ENCODE peak calls at places on chromosomes 11 and 22, in seven cellular contexts. One of them, this sample, is unnamed.

GRCh38 chr11:131579932-131580387 is 209.5 kb downstream of the NTM start:
- DNase-seq in right atrium auricular region: no peak
- DNase-seq in fibroblast of lung: peak; percentile 97
- DNase-seq in heart left ventricle: no peak
- DNase-seq in GM12878: no peak
- DNase-seq in pancreas: no peak
- DNase-seq in heart right ventricle: no peak
- DNase-seq in this sample: no peak

GRCh38 chr11:30505603-30506002 is 80.5 kb downstream of the MPPED2 start:
- DNase-seq in fibroblast of lung: no peak
- DNase-seq in right atrium auricular region: no peak
- DNase-seq in heart left ventricle: no peak
- DNase-seq in heart right ventricle: no peak
- DNase-seq in pancreas: no peak
- DNase-seq in GM12878: no peak
- DNase-seq in this sample: no peak

GRCh38 chr22:23677701-23677995 is 13.2 kb upstream of the RGL4 start:
- DNase-seq in GM12878: no peak
- DNase-seq in fibroblast of lung: no peak
- DNase-seq in heart right ventricle: no peak
- DNase-seq in heart left ventricle: no peak
- DNase-seq in pancreas: no peak
- DNase-seq in right atrium auricular region: no peak
- DNase-seq in this sample: no peak

GRCh38 chr11:20013346-20014066 is 146.8 kb downstream of the DBX1 start:
- DNase-seq in heart left ventricle: peak; percentile 40
- DNase-seq in heart right ventricle: peak; percentile 26
- DNase-seq in right atrium auricular region: no peak
- DNase-seq in fibroblast of lung: peak; percentile 38
- DNase-seq in GM12878: no peak
- DNase-seq in pancreas: no peak
- DNase-seq in this sample: no peak

GRCh38 chr11:134476435-134477021 is 64.5 kb upstream of the B3GAT1 start:
- DNase-seq in fibroblast of lung: no peak
- DNase-seq in pancreas: no peak
- DNase-seq in heart left ventricle: no peak
- DNase-seq in right atrium auricular region: no peak
- DNase-seq in GM12878: no peak
- DNase-seq in heart right ventricle: no peak
- DNase-seq in this sample: no peak

GRCh38 chr22:48753381-48753730 is 1074.3 kb downstream of the BRD1 start:
- DNase-seq in heart left ventricle: no peak
- DNase-seq in fibroblast of lung: no peak
- DNase-seq in heart right ventricle: no peak
- DNase-seq in pancreas: peak; percentile 42
- DNase-seq in GM12878: no peak
- DNase-seq in right atrium auricular region: peak; percentile 44
- DNase-seq in this sample: no peak

GRCh38 chr11:104943561-104943960 is 24.8 kb downstream of the CASP4 start:
- DNase-seq in heart right ventricle: no peak
- DNase-seq in fibroblast of lung: no peak
- DNase-seq in heart left ventricle: no peak
- DNase-seq in pancreas: no peak
- DNase-seq in right atrium auricular region: no peak
- DNase-seq in GM12878: no peak
- DNase-seq in this sample: no peak

GRCh38 chr11:2583605-2583958 is 116.2 kb downstream of the KCNQ1OT1 start:
- DNase-seq in heart left ventricle: no peak
- DNase-seq in pancreas: peak; percentile 42
- DNase-seq in right atrium auricular region: no peak
- DNase-seq in GM12878: no peak
- DNase-seq in heart right ventricle: no peak
- DNase-seq in fibroblast of lung: no peak
- DNase-seq in this sample: no peak

GRCh38 chr22:46547179-46547882 is 9.9 kb upstream of the CELSR1 start:
- DNase-seq in pancreas: no peak
- DNase-seq in heart left ventricle: peak; percentile 48
- DNase-seq in heart right ventricle: peak; percentile 45
- DNase-seq in fibroblast of lung: peak; percentile 89
- DNase-seq in GM12878: no peak
- DNase-seq in right atrium auricular region: peak; percentile 71
- DNase-seq in this sample: no peak

GRCh38 chr11:1303196-1303821 is 6.1 kb downstream of the TOLLIP start:
- DNase-seq in heart right ventricle: peak; percentile 10
- DNase-seq in heart left ventricle: no peak
- DNase-seq in GM12878: no peak
- DNase-seq in pancreas: peak; percentile 85
- DNase-seq in right atrium auricular region: peak; percentile 55
- DNase-seq in fibroblast of lung: peak; percentile 26
- DNase-seq in this sample: no peak

GRCh38 chr11:66840317-66841091 is 2.7 kb upstream of the RCE1 start:
- DNase-seq in pancreas: no peak
- DNase-seq in fibroblast of lung: no peak
- DNase-seq in heart right ventricle: no peak
- DNase-seq in heart left ventricle: no peak
- DNase-seq in right atrium auricular region: peak; percentile 44
- DNase-seq in GM12878: no peak
- DNase-seq in this sample: no peak

GRCh38 chr11:68331338-68331947 is 19.1 kb downstream of the LRP5 start:
- DNase-seq in GM12878: no peak
- DNase-seq in fibroblast of lung: no peak
- DNase-seq in heart right ventricle: peak; percentile 31
- DNase-seq in right atrium auricular region: no peak
- DNase-seq in pancreas: no peak
- DNase-seq in heart left ventricle: no peak
- DNase-seq in this sample: peak; percentile 27

GRCh38 chr11:66848671-66849500 is 5.6 kb downstream of the RCE1 start:
- DNase-seq in heart right ventricle: no peak
- DNase-seq in GM12878: no peak
- DNase-seq in pancreas: peak; percentile 63
- DNase-seq in fibroblast of lung: no peak
- DNase-seq in heart left ventricle: no peak
- DNase-seq in right atrium auricular region: no peak
- DNase-seq in this sample: no peak

DNA sequence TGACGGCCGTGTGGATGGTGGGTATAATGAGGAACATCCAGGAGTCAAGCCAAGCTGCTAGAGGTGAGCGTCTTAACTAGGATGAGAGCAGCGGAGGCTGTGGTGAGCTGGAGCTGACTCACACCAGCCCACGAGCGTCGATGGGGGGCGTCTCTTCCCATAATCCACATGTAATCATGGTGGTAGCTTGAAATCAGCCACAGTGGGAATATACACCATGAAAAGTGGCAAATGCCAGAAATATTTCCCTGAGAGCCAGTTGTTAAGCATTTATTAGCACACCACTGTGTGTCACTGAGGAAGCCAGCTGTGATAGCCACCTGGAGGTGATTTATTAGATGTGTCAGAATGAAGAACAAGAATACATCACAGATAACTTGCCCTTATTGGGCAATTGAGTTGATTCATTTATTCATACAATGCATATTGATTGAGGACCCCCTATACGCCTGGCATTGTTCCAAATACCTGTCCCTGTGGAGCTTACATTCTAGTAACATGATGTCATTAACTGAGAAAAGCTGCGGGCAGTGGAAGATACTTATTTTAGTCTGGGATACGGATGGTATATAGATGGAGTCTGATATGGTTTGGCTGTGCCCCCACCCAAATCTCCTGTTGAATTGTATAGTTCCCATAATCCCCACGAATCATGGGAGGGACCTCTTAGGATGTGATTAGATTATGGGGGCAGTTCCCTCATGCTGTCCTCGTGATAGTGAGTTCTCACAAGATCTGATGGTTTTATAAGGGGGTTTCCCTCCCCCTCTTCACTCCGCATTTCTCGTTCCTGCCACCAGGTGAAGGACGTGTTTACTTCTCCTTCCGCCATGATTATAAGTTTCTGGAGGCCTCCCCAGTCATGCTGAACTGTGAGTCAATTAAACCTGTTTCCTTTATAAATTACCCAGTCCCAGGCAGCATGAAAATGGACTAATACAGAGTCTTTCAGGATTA is 473.4 kb downstream of the METTL15 start:
- DNase-seq in GM12878: no peak
- DNase-seq in heart left ventricle: no peak
- DNase-seq in heart right ventricle: no peak
- DNase-seq in fibroblast of lung: peak; percentile 95
- DNase-seq in right atrium auricular region: no peak
- DNase-seq in pancreas: no peak
- DNase-seq in this sample: no peak
- TF ChIP-seq CTCF in GM12878: no peak
- TF ChIP-seq CTCF in heart left ventricle: no peak
- TF ChIP-seq CTCF in heart right ventricle: no peak
- TF ChIP-seq CTCF in fibroblast of lung: no peak
- TF ChIP-seq CTCF in right atrium auricular region: no peak
- TF ChIP-seq CTCF in pancreas: no peak
- TF ChIP-seq CTCF in this sample: no peak

GRCh38 chr22:26394787-26395186 is 34.3 kb upstream of the ASPHD2 start:
- DNase-seq in GM12878: no peak
- DNase-seq in heart left ventricle: no peak
- DNase-seq in fibroblast of lung: no peak
- DNase-seq in pancreas: no peak
- DNase-seq in heart right ventricle: no peak
- DNase-seq in right atrium auricular region: no peak
- DNase-seq in this sample: no peak

GRCh38 chr22:26393929-26394328 is 35.1 kb upstream of the ASPHD2 start:
- DNase-seq in right atrium auricular region: no peak
- DNase-seq in heart right ventricle: no peak
- DNase-seq in heart left ventricle: no peak
- DNase-seq in pancreas: no peak
- DNase-seq in GM12878: no peak
- DNase-seq in fibroblast of lung: no peak
- DNase-seq in this sample: no peak

GRCh38 chr22:26389125-26389524 is 39.9 kb upstream of the ASPHD2 start:
- DNase-seq in heart right ventricle: no peak
- DNase-seq in pancreas: no peak
- DNase-seq in right atrium auricular region: no peak
- DNase-seq in GM12878: no peak
- DNase-seq in fibroblast of lung: no peak
- DNase-seq in heart left ventricle: no peak
- DNase-seq in this sample: no peak

GRCh38 chr22:26395926-26396325 is 33.1 kb upstream of the ASPHD2 start:
- DNase-seq in heart left ventricle: no peak
- DNase-seq in pancreas: no peak
- DNase-seq in heart right ventricle: no peak
- DNase-seq in GM12878: no peak
- DNase-seq in fibroblast of lung: no peak
- DNase-seq in right atrium auricular region: no peak
- DNase-seq in this sample: no peak

DNA sequence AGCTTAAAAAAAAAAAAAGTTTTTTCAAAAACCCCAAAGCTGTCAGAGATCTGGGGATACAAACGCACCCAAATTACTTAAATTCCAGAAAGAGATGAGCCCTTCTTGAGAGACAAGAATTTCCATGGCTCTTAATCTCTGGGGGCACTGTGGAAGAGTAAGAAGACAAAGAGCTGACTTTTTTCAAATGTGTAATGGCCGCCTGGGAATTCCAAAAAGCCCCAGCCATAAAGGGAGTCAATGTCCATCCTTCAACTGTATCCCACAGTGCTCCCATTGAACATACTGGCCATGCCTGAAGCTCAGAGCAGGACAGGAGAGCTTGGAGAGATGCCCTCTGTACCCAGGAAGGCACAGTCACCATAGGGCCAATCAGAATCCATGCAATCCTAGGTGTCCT is 37.4 kb upstream of the ASPHD2 start:
- DNase-seq in GM12878: no peak
- DNase-seq in heart left ventricle: no peak
- DNase-seq in fibroblast of lung: no peak
- DNase-seq in pancreas: no peak
- DNase-seq in heart right ventricle: no peak
- DNase-seq in right atrium auricular region: no peak
- DNase-seq in this sample: no peak
- H3K4me1 ChIP-seq in GM12878: no peaks in the 10 kb centered on the region
- H3K4me1 ChIP-seq in heart left ventricle: no peaks in the 10 kb centered on the region
- H3K4me1 ChIP-seq in fibroblast of lung: no peaks in the 10 kb centered on the region
- H3K4me1 ChIP-seq in pancreas: no peaks in the 10 kb centered on the region
- H3K4me1 ChIP-seq in heart right ventricle: no peaks in the 10 kb centered on the region
- H3K4me1 ChIP-seq in right atrium auricular region: no peaks in the 10 kb centered on the region
- H3K4me1 ChIP-seq in this sample: no peaks in the 10 kb centered on the region

GRCh38 chr22:50248192-50249084 is 2.6 kb downstream of the HDAC10 start:
- DNase-seq in pancreas: no peak
- DNase-seq in heart left ventricle: no peak
- DNase-seq in fibroblast of lung: no peak
- DNase-seq in right atrium auricular region: no peak
- DNase-seq in GM12878: no peak
- DNase-seq in heart right ventricle: no peak
- DNase-seq in this sample: no peak

GRCh38 chr22:50245214-50246072 is 620 bp upstream of the TUBGCP6 start:
- DNase-seq in heart right ventricle: no peak
- DNase-seq in fibroblast of lung: no peak
- DNase-seq in pancreas: no peak
- DNase-seq in right atrium auricular region: no peak
- DNase-seq in heart left ventricle: no peak
- DNase-seq in GM12878: no peak
- DNase-seq in this sample: no peak

GRCh38 chr22:50244420-50245213 is at the start of gene TUBGCP6:
- DNase-seq in heart left ventricle: peak; percentile 96
- DNase-seq in pancreas: peak; percentile 97
- DNase-seq in heart right ventricle: peak; percentile 95
- DNase-seq in GM12878: peak; percentile 53
- DNase-seq in fibroblast of lung: peak; percentile 94
- DNase-seq in right atrium auricular region: peak; percentile 95
- DNase-seq in this sample: peak; percentile 95

GRCh38 chr22:50247748-50248147 is 2.9 kb upstream of the TUBGCP6 start:
- DNase-seq in right atrium auricular region: no peak
- DNase-seq in pancreas: no peak
- DNase-seq in heart right ventricle: no peak
- DNase-seq in heart left ventricle: no peak
- DNase-seq in GM12878: no peak
- DNase-seq in fibroblast of lung: peak; percentile 67
- DNase-seq in this sample: peak; percentile 92

GRCh38 chr22:50246242-50247175 is 1.7 kb upstream of the TUBGCP6 start:
- DNase-seq in heart right ventricle: no peak
- DNase-seq in heart left ventricle: no peak
- DNase-seq in pancreas: no peak
- DNase-seq in fibroblast of lung: no peak
- DNase-seq in GM12878: no peak
- DNase-seq in right atrium auricular region: no peak
- DNase-seq in this sample: no peak
- TF ChIP-seq CTCF in heart right ventricle: no peak
- TF ChIP-seq CTCF in heart left ventricle: no peak
- TF ChIP-seq CTCF in pancreas: no peak
- TF ChIP-seq CTCF in fibroblast of lung: no peak
- TF ChIP-seq CTCF in GM12878: peak; percentile 11
- TF ChIP-seq CTCF in right atrium auricular region: no peak
- TF ChIP-seq CTCF in this sample: no peak

DNA sequence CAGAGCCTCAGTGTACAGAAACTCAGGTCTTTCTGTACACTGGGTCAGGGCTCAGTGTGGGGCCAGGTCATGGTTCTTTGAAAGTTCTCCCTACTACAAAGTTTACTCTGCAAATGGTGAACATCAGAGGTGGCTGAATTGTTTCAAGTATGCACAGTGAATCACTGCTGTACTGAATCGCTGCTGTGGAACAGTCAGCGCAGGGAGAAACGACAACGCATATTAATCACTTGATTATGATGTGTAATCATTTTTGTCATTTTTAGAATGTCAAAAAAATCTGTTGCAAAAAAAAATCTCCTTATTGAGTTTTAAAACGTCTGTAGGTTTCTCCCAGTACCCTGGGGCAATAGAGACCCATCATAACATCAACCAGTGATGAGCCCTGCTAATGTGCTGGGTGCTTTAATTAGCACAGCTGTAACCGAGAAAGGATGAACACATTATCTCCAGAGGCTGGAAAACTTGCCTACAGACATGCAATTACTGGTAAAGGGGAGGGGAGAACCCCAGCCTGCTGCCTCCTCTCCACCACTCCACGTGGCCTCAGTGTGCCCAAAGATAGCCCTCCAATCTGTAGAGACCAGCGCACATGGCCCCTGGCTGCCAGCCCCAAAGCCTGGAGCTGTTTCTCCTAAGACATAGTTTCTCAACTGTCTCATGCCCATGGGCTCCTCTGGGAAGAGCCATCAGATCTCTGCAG is 12.8 kb downstream of the ARRB1 start:
- DNase-seq in fibroblast of lung: peak; percentile 59
- DNase-seq in heart left ventricle: no peak
- DNase-seq in right atrium auricular region: no peak
- DNase-seq in GM12878: no peak
- DNase-seq in heart right ventricle: no peak
- DNase-seq in pancreas: peak; percentile 33
- DNase-seq in this sample: peak; percentile 71
- H3K4me1 ChIP-seq in fibroblast of lung: peaks cover 48% of the 10 kb centered on the region
- H3K4me1 ChIP-seq in heart left ventricle: peaks cover 84% of the 10 kb centered on the region
- H3K4me1 ChIP-seq in right atrium auricular region: peaks cover 89% of the 10 kb centered on the region
- H3K4me1 ChIP-seq in GM12878: peaks cover 36% of the 10 kb centered on the region
- H3K4me1 ChIP-seq in heart right ventricle: peaks cover 95% of the 10 kb centered on the region
- H3K4me1 ChIP-seq in pancreas: peaks cover 51% of the 10 kb centered on the region
- H3K4me1 ChIP-seq in this sample: peaks cover 66% of the 10 kb centered on the region

This sample was measured in BE2C.